ENCODE peak calls at places on chromosomes 12 and 14, in five cellular contexts. One of them, this sample, is unnamed.

GRCh38 chr14:75884198-75884611 is 97.6 kb downstream of the TGFB3 start:
- DNase-seq in HCEC 1CT: peak; percentile 84
- DNase-seq in left ventricle myocardium inferior: no peak
- DNase-seq in T-helper 9 cell: no peak
- DNase-seq in left ventricle myocardium superior: no peak
- DNase-seq in this sample: no peak

GRCh38 chr12:65170245-65170881 is 980 bp downstream of the LEMD3 start:
- DNase-seq in left ventricle myocardium superior: peak; percentile 70
- DNase-seq in left ventricle myocardium inferior: peak; percentile 64
- DNase-seq in HCEC 1CT: peak; percentile 68
- DNase-seq in T-helper 9 cell: peak; percentile 66
- DNase-seq in this sample: peak; percentile 62

GRCh38 chr14:24817638-24818053 is 183.7 kb upstream of the GZMB start:
- DNase-seq in left ventricle myocardium superior: peak; percentile 37
- DNase-seq in T-helper 9 cell: no peak
- DNase-seq in HCEC 1CT: peak; percentile 10
- DNase-seq in left ventricle myocardium inferior: no peak
- DNase-seq in this sample: no peak

GRCh38 chr14:55383039-55383438 is 28.6 kb downstream of the ATG14 start:
- DNase-seq in T-helper 9 cell: no peak
- DNase-seq in left ventricle myocardium inferior: no peak
- DNase-seq in HCEC 1CT: peak; percentile 23
- DNase-seq in left ventricle myocardium superior: peak; percentile 38
- DNase-seq in this sample: no peak

GRCh38 chr12:50390284-50390683 is 6.1 kb downstream of the FAM186A start:
- DNase-seq in left ventricle myocardium superior: no peak
- DNase-seq in left ventricle myocardium inferior: no peak
- DNase-seq in T-helper 9 cell: no peak
- DNase-seq in HCEC 1CT: peak; percentile 97
- DNase-seq in this sample: no peak

GRCh38 chr12:41966916-41967315 is 177.8 kb downstream of the GXYLT1 start:
- DNase-seq in left ventricle myocardium inferior: no peak
- DNase-seq in left ventricle myocardium superior: no peak
- DNase-seq in T-helper 9 cell: no peak
- DNase-seq in HCEC 1CT: no peak
- DNase-seq in this sample: no peak

GRCh38 chr14:105540811-105541210 is 14.4 kb downstream of the TMEM121 start:
- DNase-seq in T-helper 9 cell: no peak
- DNase-seq in HCEC 1CT: no peak
- DNase-seq in left ventricle myocardium superior: no peak
- DNase-seq in left ventricle myocardium inferior: no peak
- DNase-seq in this sample: no peak

GRCh38 chr14:75123991-75124390 is 2.9 kb downstream of the NEK9 start:
- DNase-seq in T-helper 9 cell: no peak
- DNase-seq in HCEC 1CT: peak; percentile 86
- DNase-seq in left ventricle myocardium inferior: no peak
- DNase-seq in left ventricle myocardium superior: no peak
- DNase-seq in this sample: no peak

GRCh38 chr14:100088226-100088625 is 23.0 kb downstream of the EVL start:
- DNase-seq in HCEC 1CT: no peak
- DNase-seq in T-helper 9 cell: no peak
- DNase-seq in left ventricle myocardium inferior: no peak
- DNase-seq in left ventricle myocardium superior: no peak
- DNase-seq in this sample: no peak

GRCh38 chr14:82855912-82856381 is 1322.3 kb upstream of the SEL1L start:
- DNase-seq in left ventricle myocardium inferior: no peak
- DNase-seq in left ventricle myocardium superior: no peak
- DNase-seq in T-helper 9 cell: no peak
- DNase-seq in HCEC 1CT: no peak
- DNase-seq in this sample: no peak

GRCh38 chr14:91246051-91246852 is 1.7 kb upstream of the GPR68 start:
- DNase-seq in left ventricle myocardium superior: no peak
- DNase-seq in HCEC 1CT: no peak
- DNase-seq in left ventricle myocardium inferior: no peak
- DNase-seq in T-helper 9 cell: peak; percentile 65
- DNase-seq in this sample: no peak

GRCh38 chr12:67855103-67855502 is 134.1 kb upstream of the IFNG-AS1 start:
- DNase-seq in left ventricle myocardium superior: no peak
- DNase-seq in HCEC 1CT: no peak
- DNase-seq in left ventricle myocardium inferior: no peak
- DNase-seq in T-helper 9 cell: no peak
- DNase-seq in this sample: no peak

GRCh38 chr12:3727877-3728632 is 24.9 kb downstream of the CRACR2A start:
- DNase-seq in HCEC 1CT: no peak
- DNase-seq in left ventricle myocardium inferior: no peak
- DNase-seq in T-helper 9 cell: no peak
- DNase-seq in left ventricle myocardium superior: peak; percentile 34
- DNase-seq in this sample: no peak

GRCh38 chr12:5964913-5965900 is 20.1 kb upstream of the ANO2 start:
- DNase-seq in HCEC 1CT: no peak
- DNase-seq in left ventricle myocardium inferior: no peak
- DNase-seq in left ventricle myocardium superior: no peak
- DNase-seq in T-helper 9 cell: no peak
- DNase-seq in this sample: no peak

GRCh38 chr12:121626853-121627623 is 708 bp downstream of the ORAI1 start:
- DNase-seq in left ventricle myocardium superior: peak; percentile 62
- DNase-seq in left ventricle myocardium inferior: peak; percentile 44
- DNase-seq in HCEC 1CT: peak; percentile 66
- DNase-seq in T-helper 9 cell: peak; percentile 74
- DNase-seq in this sample: peak; percentile 55

GRCh38 chr12:18567787-18568186 is 170.0 kb downstream of the PLCZ1 start:
- DNase-seq in left ventricle myocardium inferior: no peak
- DNase-seq in left ventricle myocardium superior: no peak
- DNase-seq in T-helper 9 cell: no peak
- DNase-seq in HCEC 1CT: no peak
- DNase-seq in this sample: no peak

GRCh38 chr12:108530141-108530540 is 15.1 kb downstream of the FICD start:
- DNase-seq in left ventricle myocardium inferior: no peak
- DNase-seq in T-helper 9 cell: no peak
- DNase-seq in left ventricle myocardium superior: no peak
- DNase-seq in HCEC 1CT: no peak
- DNase-seq in this sample: no peak

GRCh38 chr14:104433401-104434213 is 146.0 kb upstream of the C14orf180 start:
- DNase-seq in T-helper 9 cell: no peak
- DNase-seq in HCEC 1CT: no peak
- DNase-seq in left ventricle myocardium inferior: no peak
- DNase-seq in left ventricle myocardium superior: no peak
- DNase-seq in this sample: no peak

GRCh38 chr12:109998241-109998903 is 858 bp upstream of the ANKRD13A start:
- DNase-seq in left ventricle myocardium inferior: no peak
- DNase-seq in left ventricle myocardium superior: no peak
- DNase-seq in HCEC 1CT: no peak
- DNase-seq in T-helper 9 cell: no peak
- DNase-seq in this sample: no peak

GRCh38 chr12:91098942-91099341 is 12.4 kb downstream of the LUM start:
- DNase-seq in left ventricle myocardium superior: no peak
- DNase-seq in left ventricle myocardium inferior: no peak
- DNase-seq in HCEC 1CT: peak; percentile 94
- DNase-seq in T-helper 9 cell: no peak
- DNase-seq in this sample: no peak

GRCh38 chr12:3071107-3071506 is 6.1 kb upstream of the TSPAN9 start:
- DNase-seq in left ventricle myocardium inferior: no peak
- DNase-seq in left ventricle myocardium superior: no peak
- DNase-seq in T-helper 9 cell: no peak
- DNase-seq in HCEC 1CT: no peak
- DNase-seq in this sample: no peak

GRCh38 chr12:126033746-126034145 is 968.5 kb downstream of the AACS start:
- DNase-seq in left ventricle myocardium superior: no peak
- DNase-seq in T-helper 9 cell: no peak
- DNase-seq in HCEC 1CT: no peak
- DNase-seq in left ventricle myocardium inferior: no peak
- DNase-seq in this sample: no peak

GRCh38 chr14:55347040-55347439 is 64.6 kb downstream of the ATG14 start:
- DNase-seq in HCEC 1CT: no peak
- DNase-seq in left ventricle myocardium inferior: no peak
- DNase-seq in T-helper 9 cell: no peak
- DNase-seq in left ventricle myocardium superior: no peak
- DNase-seq in this sample: no peak

GRCh38 chr12:67989184-67989965 is at the start of gene IFNG-AS1:
- DNase-seq in left ventricle myocardium superior: no peak
- DNase-seq in HCEC 1CT: no peak
- DNase-seq in T-helper 9 cell: peak; percentile 4
- DNase-seq in left ventricle myocardium inferior: no peak
- DNase-seq in this sample: no peak

GRCh38 chr12:28343687-28344086 is 153.4 kb downstream of the CCDC91 start:
- DNase-seq in HCEC 1CT: no peak
- DNase-seq in T-helper 9 cell: no peak
- DNase-seq in left ventricle myocardium inferior: no peak
- DNase-seq in left ventricle myocardium superior: no peak
- DNase-seq in this sample: no peak

This sample was measured in heart right ventricle.